ENCODE peak calls at places on chromosomes 16 and 17, in four cellular contexts. K, J, E and G are unnamed samples.
A peak's percentile ranks its signal among the peaks of the same experiment; 100 is the strongest.

GRCh38 chr17:67534941-67535340 is 157.9 kb downstream of the PITPNC1 start:
- DNase-seq in K (no peak), J (no peak), E (no peak), G (no peak)

GRCh38 chr17:39246274-39246673 is 20.5 kb upstream of the STAC2 start:
- DNase-seq in J (no peak), E (no peak), K (no peak), G (no peak)

GRCh38 chr17:59378621-59379194 is 47.3 kb downstream of the YPEL2 start:
- DNase-seq in J (no peak), E (no peak), K (no peak), G (no peak)

GRCh38 chr17:55584055-55584685 is 72.9 kb upstream of the SMIM36 start:
- DNase-seq in E (no peak), J (no peak), K (no peak), G (no peak)

GRCh38 chr16:30901201-30902069 is 5.0 kb downstream of the CTF1 start:
- DNase-seq in K (no peak), J (no peak), E (no peak), G (no peak)

GRCh38 chr17:19650826-19651225 is 2.3 kb downstream of the ALDH3A2 start:
- DNase-seq in K (no peak), E (no peak), J (no peak), G (no peak)

GRCh38 chr16:82456683-82457082 is 170.1 kb upstream of the CDH13 start:
- DNase-seq in J (peak; percentile 28), E (peak; percentile 52), K (no peak), G (peak; percentile 18)

GRCh38 chr16:1474047-1474446 is 781 bp downstream of the CLCN7 start:
- DNase-seq in J (no peak), K (no peak), E (no peak), G (no peak)

GRCh38 chr17:29892201-29892600 is 37.8 kb downstream of the SSH2 start:
- DNase-seq in E (no peak), J (no peak), K (no peak), G (no peak)

GRCh38 chr17:82791532-82791931 is 39.7 kb downstream of the TBCD start:
- DNase-seq in E (no peak), K (no peak), J (no peak), G (no peak)

GRCh38 chr17:12256380-12256995 is 235.8 kb downstream of the MAP2K4 start:
- DNase-seq in K (no peak), J (no peak), E (no peak), G (no peak)

GRCh38 chr16:9383281-9383680 is 291.8 kb downstream of the HAPSTR1 start:
- DNase-seq in E (no peak), J (no peak), K (no peak), G (no peak)

GRCh38 chr16:88835818-88836217 is 20.9 kb downstream of the GALNS start:
- DNase-seq in K (no peak), J (no peak), E (no peak), G (no peak)

GRCh38 chr17:75078097-75079022 is 9.4 kb upstream of the SLC16A5 start:
- DNase-seq in E (no peak), J (no peak), K (no peak), G (no peak)

GRCh38 chr17:77383613-77384608 is 243.1 kb downstream of the SEC14L1 start:
- DNase-seq in K (no peak), J (peak; percentile 80), E (no peak), G (no peak)

GRCh38 chr16:21222495-21223337 is 10.8 kb upstream of the ANKS4B start:
- DNase-seq in J (no peak), K (no peak), E (no peak), G (no peak)

GRCh38 chr16:6549415-6549814 is 783.2 kb upstream of the RBFOX1 start:
- DNase-seq in J (no peak), E (no peak), K (no peak), G (no peak)

GRCh38 chr17:63840591-63841349 is 1.7 kb downstream of the SMARCD2 start:
- DNase-seq in E (no peak), K (no peak), J (peak; percentile 39), G (no peak)

GRCh38 chr16:57999366-57999970 is 1.0 kb downstream of the ZNF319 start:
- DNase-seq in E (no peak), J (no peak), K (no peak), G (no peak)

GRCh38 chr16:10923146-10923649 is 19.1 kb downstream of the DEXI start:
- DNase-seq in J (no peak), E (no peak), K (no peak), G (no peak)

GRCh38 chr16:23679274-23679985 is 741 bp downstream of the PLK1 start:
- DNase-seq in K (no peak), E (no peak), J (no peak), G (no peak)
- TF ChIP-seq CTCF in K (no peak), E (no peak), J (no peak), G (no peak)

GRCh38 chr17:7559307-7560171 is 989 bp downstream of the TNFSF13 start:
- DNase-seq in J (no peak), K (no peak), E (no peak), G (no peak)

GRCh38 chr17:7557147-7557764 is 1.3 kb upstream of the TNFSF13 start:
- DNase-seq in E (no peak), J (no peak), K (no peak), G (no peak)

GRCh38 chr17:7558544-7559306 is at the start of gene TNFSF13:
- DNase-seq in J (peak; percentile 68), K (no peak), E (no peak), G (no peak)

GRCh38 chr17:7556627-7557026 is 1.9 kb upstream of the TNFSF13 start:
- DNase-seq in J (no peak), K (no peak), E (no peak), G (no peak)

DNA sequence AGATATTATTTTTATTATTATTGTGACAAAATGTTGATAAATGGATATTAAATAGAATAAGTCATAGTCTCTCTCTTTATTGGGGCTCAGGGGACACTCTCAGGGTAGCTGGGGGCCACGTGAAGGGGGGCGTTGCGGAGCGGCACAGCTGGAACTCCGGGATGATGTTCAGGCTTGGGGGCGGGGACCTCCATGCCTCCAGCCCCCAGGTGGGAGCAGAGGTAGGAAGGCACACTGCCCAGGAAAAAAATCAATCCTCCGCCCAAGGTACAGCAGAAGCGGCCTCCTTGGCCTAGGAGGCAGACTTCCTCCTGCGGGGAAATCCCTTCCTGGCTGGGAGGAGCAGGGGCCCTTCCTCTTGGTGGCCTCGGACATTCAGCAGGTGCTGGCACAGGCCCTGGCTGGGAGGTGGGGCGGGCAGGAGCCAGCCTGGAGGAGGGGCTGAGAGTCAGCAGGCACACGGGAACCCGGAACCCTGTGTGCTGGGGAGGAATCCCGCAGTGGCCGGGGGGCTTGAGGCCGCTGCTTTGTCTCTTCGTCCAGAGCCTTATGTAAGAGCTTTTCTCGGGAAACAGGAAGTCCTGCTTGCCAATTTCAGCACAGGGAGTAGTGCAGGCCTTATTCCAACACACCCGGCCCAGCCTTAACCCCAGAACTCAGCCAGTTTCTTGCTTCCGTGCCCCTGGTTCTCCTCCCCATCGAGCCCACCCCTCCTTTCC is 566 bp upstream of the TNFSF13 start:
- DNase-seq in J (peak; percentile 87), K (no peak), E (no peak), G (no peak)
- TF ChIP-seq CTCF in J (no peak), K (no peak), E (no peak), G (no peak)

GRCh38 chr16:52066951-52067350 is 480.0 kb downstream of the TOX3 start:
- DNase-seq in E (no peak), J (no peak), K (no peak), G (no peak)

GRCh38 chr16:52071101-52071500 is 475.8 kb downstream of the TOX3 start:
- DNase-seq in E (no peak), K (no peak), J (no peak), G (no peak)

GRCh38 chr16:52070341-52071057 is 476.4 kb downstream of the TOX3 start:
- DNase-seq in J (no peak), E (no peak), K (no peak), G (no peak)

GRCh38 chr16:52068447-52069074 is 478.4 kb downstream of the TOX3 start:
- DNase-seq in K (no peak), E (peak; percentile 24), J (no peak), G (no peak)

DNA sequence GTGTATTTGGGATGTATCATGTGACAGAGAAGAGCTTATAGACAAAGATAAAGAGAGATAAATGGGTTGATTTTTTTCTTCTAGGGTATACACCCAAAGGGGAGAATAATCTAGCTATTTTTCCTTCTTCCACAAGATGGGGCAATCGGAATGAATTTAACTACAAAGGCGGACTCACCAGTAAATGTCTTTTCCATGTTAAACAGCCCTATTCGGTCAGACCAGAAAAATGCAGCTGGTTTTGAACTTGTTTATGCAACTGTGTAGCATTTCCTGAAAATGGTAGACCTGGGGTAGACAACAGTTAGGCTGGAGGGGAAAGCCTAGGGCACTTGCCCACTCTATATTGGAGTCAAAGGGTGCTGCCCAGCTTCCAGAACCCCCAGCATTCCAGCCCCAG is 477.1 kb downstream of the TOX3 start:
- DNase-seq in K (no peak), E (no peak), J (no peak), G (no peak)
- TF ChIP-seq CTCF in K (no peak), E (peak; percentile 68), J (peak; percentile 19), G (no peak)

GRCh38 chr17:3668279-3669084 is at the start of the genes EMC6 and TAX1BP3:
- DNase-seq in E (peak; percentile 100), K (peak; percentile 99), J (peak; percentile 99), G (peak; percentile 100)
- TF ChIP-seq CTCF in E (no peak), K (no peak), J (no peak), G (no peak)